ENCODE peak calls at places on chromosomes 1 and 21, in nine cellular contexts. S is kidney, E is non-pigmented ciliary epithelial cell, T is choroid plexus epithelial cell, I is NCI-H2029, U is A172, B is SK-N-SH, Y is astrocyte of the cerebellum, A is Kasumi-1. M is an unnamed sample.

GRCh38 chr1:27862671-27863551 is 9.4 kb upstream of the THEMIS2 start:
- DNase-seq in S (peak; percentile 86), I (peak; percentile 56), E (peak; percentile 94), B (no peak), Y (peak; percentile 76), T (peak; percentile 99), U (peak; percentile 64), A (peak; percentile 86), M (no peak)

GRCh38 chr1:236890152-236891056 is 95.3 kb downstream of the MTR start:
- DNase-seq in E (no peak), I (no peak), A (no peak), T (no peak), Y (no peak), U (no peak), B (no peak), S (no peak), M (no peak)

GRCh38 chr1:160258177-160258798 is 4.1 kb downstream of the DCAF8 start:
- DNase-seq in I (no peak), A (no peak), E (no peak), S (no peak), Y (no peak), B (no peak), U (no peak), T (peak; percentile 7), M (no peak)

GRCh38 chr1:210332719-210333398 is 4.2 kb downstream of the HHAT start:
- DNase-seq in S (no peak), E (no peak), Y (no peak), T (no peak), I (peak; percentile 4), A (no peak), B (no peak), U (peak; percentile 59), M (no peak)

GRCh38 chr1:181140891-181141290 is 52.4 kb downstream of the IER5 start:
- DNase-seq in Y (no peak), A (no peak), S (no peak), B (no peak), T (no peak), E (no peak), U (no peak), I (no peak), M (no peak)

GRCh38 chr21:35095859-35096291 is 46.8 kb upstream of the RUNX1 start:
- DNase-seq in Y (no peak), E (no peak), S (no peak), T (peak; percentile 66), B (no peak), I (no peak), U (no peak), A (no peak), M (no peak)

GRCh38 chr1:169149555-169150286 is 43.2 kb downstream of the ATP1B1 start:
- DNase-seq in S (no peak), I (no peak), A (no peak), U (no peak), Y (no peak), E (no peak), B (no peak), T (peak; percentile 65), M (no peak)

GRCh38 chr1:110035236-110035752 is 870 bp downstream of the STRIP1 start:
- DNase-seq in E (no peak), T (no peak), I (no peak), S (no peak), B (no peak), Y (no peak), U (peak; percentile 21), A (peak; percentile 72), M (no peak)

GRCh38 chr1:39110325-39110851 is 84.2 kb downstream of the NDUFS5 start:
- DNase-seq in I (peak; percentile 88), B (no peak), Y (peak; percentile 59), T (peak; percentile 88), S (no peak), E (no peak), A (no peak), U (peak; percentile 18), M (no peak)